ENCODE peak calls at places on chromosome 2, in six cellular contexts. I is DND-41, M is fibroblast of lung, E is endothelial cell of umbilical vein, Z is neural progenitor cell, R is K562. P is an unnamed sample.

GRCh38 chr2:102100371-102101096 is 42.0 kb upstream of the IL1R1 start:
- DNase-seq in I (no peak), M (peak), E (no peak), Z (no peak), R (no peak), P (no peak)

GRCh38 chr2:65639156-65639876 is 206.9 kb upstream of the SPRED2 start:
- DNase-seq in I (no peak), M (peak), E (no peak), Z (no peak), R (no peak), P (no peak)

GRCh38 chr2:27916293-27917015 is 25.9 kb downstream of the BABAM2 start:
- DNase-seq in I (no peak), M (no peak), E (no peak), Z (no peak), R (no peak), P (no peak)

GRCh38 chr2:160352492-160352891 is 141.1 kb downstream of the RBMS1 start:
- DNase-seq in I (no peak), M (peak), E (no peak), Z (no peak), R (no peak), P (no peak)

GRCh38 chr2:207768168-207768890 is 1.4 kb downstream of the FZD5 start:
- DNase-seq in I (no peak), M (peak), E (peak), Z (peak), R (no peak), P (peak)

GRCh38 chr2:46131-46470 is 204 bp downstream of the FAM110C start:
- DNase-seq in I (no peak), M (no peak), E (no peak), Z (peak), R (no peak), P (no peak)

GRCh38 chr2:241582806-241583205 is 24.3 kb downstream of the BOK start:
- DNase-seq in I (no peak), M (no peak), E (no peak), Z (no peak), R (no peak), P (peak)

GRCh38 chr2:234375481-234375880 is 121.4 kb downstream of the ARL4C start:
- DNase-seq in I (no peak), M (no peak), E (no peak), Z (no peak), R (no peak), P (peak)

GRCh38 chr2:71599038-71599437 is 145.7 kb downstream of the DYSF start:
- DNase-seq in I (no peak), M (no peak), E (no peak), Z (peak), R (no peak), P (no peak)

GRCh38 chr2:2569306-2569705 is 238.2 kb upstream of the MYT1L start:
- DNase-seq in I (no peak), M (no peak), E (no peak), Z (no peak), R (no peak), P (no peak)

GRCh38 chr2:161761160-161761559 is 136.9 kb downstream of the SLC4A10 start:
- DNase-seq in I (no peak), M (no peak), E (no peak), Z (no peak), R (no peak), P (no peak)

GRCh38 chr2:188622898-188623297 is 331.2 kb downstream of the GULP1 start:
- DNase-seq in I (no peak), M (peak), E (no peak), Z (no peak), R (no peak), P (no peak)

GRCh38 chr2:33340265-33340664 is 136.2 kb upstream of the RASGRP3 start:
- DNase-seq in I (no peak), M (no peak), E (peak), Z (no peak), R (no peak), P (peak)

GRCh38 chr2:219987830-219988229 is 360.4 kb downstream of the SLC4A3 start:
- DNase-seq in I (no peak), M (peak), E (no peak), Z (no peak), R (no peak), P (no peak)

GRCh38 chr2:240925191-240925575 is 19.0 kb downstream of the CROCC2 start:
- DNase-seq in I (no peak), M (no peak), E (no peak), Z (no peak), R (no peak), P (no peak)

GRCh38 chr2:15939854-15940660 is at the start of gene MYCN:
- DNase-seq in I (no peak), M (no peak), E (peak), Z (peak), R (no peak), P (no peak)

GRCh38 chr2:38077431-38077769 is 1.4 kb upstream of the CYP1B1 start:
- DNase-seq in I (no peak), M (no peak), E (no peak), Z (no peak), R (no peak), P (no peak)

GRCh38 chr2:37711308-37711731 is 39.9 kb upstream of the CDC42EP3 start:
- DNase-seq in I (peak), M (peak), E (no peak), Z (peak), R (no peak), P (peak)

GRCh38 chr2:236639461-236639860 is 69.8 kb downstream of the ACKR3 start:
- DNase-seq in I (no peak), M (no peak), E (no peak), Z (no peak), R (no peak), P (no peak)

GRCh38 chr2:170166735-170167134 is 11.2 kb upstream of the MYO3B start:
- DNase-seq in I (no peak), M (no peak), E (no peak), Z (no peak), R (no peak), P (no peak)

GRCh38 chr2:14422426-14422825 is 210.1 kb upstream of the LRATD1 start:
- DNase-seq in I (no peak), M (no peak), E (no peak), Z (no peak), R (no peak), P (no peak)

GRCh38 chr2:197209742-197210408 is 100.7 kb downstream of the ANKRD44 start:
- DNase-seq in I (no peak), M (peak), E (no peak), Z (no peak), R (peak), P (no peak)

GRCh38 chr2:193332938-193333337 is 1138.2 kb upstream of the TMEFF2 start:
- DNase-seq in I (no peak), M (peak), E (no peak), Z (no peak), R (no peak), P (no peak)

GRCh38 chr2:36562973-36563532 is 34.9 kb downstream of the FEZ2 start:
- DNase-seq in I (no peak), M (peak), E (peak), Z (no peak), R (no peak), P (no peak)

GRCh38 chr2:114218368-114218767 is 224.1 kb upstream of the DPP10 start:
- DNase-seq in I (no peak), M (no peak), E (no peak), Z (peak), R (no peak), P (no peak)

GRCh38 chr2:39584283-39584972 is 81.3 kb upstream of the TMEM178A start:
- DNase-seq in I (no peak), M (peak), E (no peak), Z (no peak), R (no peak), P (no peak)

GRCh38 chr2:63788070-63788469 is 53.6 kb upstream of the UGP2 start:
- DNase-seq in I (no peak), M (peak), E (peak), Z (no peak), R (no peak), P (no peak)

GRCh38 chr2:240688563-240688919 is 3.1 kb upstream of the AQP12A start:
- DNase-seq in I (no peak), M (no peak), E (no peak), Z (no peak), R (no peak), P (peak)

DNA sequence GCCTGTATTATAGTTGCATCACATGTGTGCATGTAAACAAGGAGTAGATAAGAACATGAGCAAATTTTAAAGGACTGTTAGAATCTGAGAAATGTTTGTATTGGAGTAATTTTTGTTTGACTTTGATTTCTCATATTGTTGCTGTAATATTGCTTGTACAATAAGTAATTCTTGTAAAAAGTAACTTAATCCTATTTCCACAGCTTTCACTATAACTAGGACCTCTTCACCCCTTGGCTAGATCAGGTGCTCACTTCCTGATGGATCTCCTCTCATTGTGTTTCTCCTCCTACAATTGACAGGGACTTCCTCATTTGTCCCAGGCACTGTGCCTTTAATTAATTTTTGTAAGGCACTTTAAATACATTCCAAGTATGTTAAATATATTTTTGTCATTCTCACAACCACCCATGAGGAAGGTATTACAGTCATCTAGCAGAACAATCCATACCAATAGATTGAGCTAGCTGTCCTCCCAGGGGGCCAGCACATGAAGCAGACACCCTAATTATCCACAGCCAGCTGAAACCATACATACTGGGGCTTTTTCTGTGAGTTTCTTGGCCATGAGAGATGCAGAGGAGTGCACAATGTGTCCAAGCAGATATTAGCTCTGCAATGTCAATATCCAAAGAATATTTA is 359.5 kb upstream of the ACVR2A start:
- DNase-seq in I (no peak), M (no peak), E (no peak), Z (no peak), R (no peak), P (no peak)
- H3K4me3 ChIP-seq in I (no peak), M (no peak), E (no peak), Z (no peak), R (no peak), P (no peak)

DNA sequence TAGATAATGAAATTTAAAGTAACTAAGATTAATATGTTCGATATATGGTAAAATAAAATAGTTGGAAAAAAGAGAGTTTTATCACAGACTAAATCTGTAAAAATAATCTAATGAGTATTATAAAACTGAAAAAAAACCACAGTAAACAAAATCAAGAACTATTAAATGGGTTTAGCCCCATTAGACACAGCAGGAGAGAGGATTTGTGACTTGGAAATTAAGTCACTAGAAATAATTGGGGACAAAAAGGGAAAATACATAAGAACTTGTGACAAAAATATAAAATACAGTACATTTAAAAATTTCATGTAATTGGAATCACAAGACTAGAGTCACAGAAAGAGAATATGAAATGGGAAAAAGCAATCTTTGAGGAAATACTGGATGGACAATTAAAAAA is 1114.6 kb upstream of the KLHL29 start:
- DNase-seq in I (no peak), M (no peak), E (no peak), Z (no peak), R (no peak), P (no peak)
- H3K9ac ChIP-seq in I (no peak), M (no peak), E (no peak), Z (no peak), R (no peak), P (no peak)

DNA sequence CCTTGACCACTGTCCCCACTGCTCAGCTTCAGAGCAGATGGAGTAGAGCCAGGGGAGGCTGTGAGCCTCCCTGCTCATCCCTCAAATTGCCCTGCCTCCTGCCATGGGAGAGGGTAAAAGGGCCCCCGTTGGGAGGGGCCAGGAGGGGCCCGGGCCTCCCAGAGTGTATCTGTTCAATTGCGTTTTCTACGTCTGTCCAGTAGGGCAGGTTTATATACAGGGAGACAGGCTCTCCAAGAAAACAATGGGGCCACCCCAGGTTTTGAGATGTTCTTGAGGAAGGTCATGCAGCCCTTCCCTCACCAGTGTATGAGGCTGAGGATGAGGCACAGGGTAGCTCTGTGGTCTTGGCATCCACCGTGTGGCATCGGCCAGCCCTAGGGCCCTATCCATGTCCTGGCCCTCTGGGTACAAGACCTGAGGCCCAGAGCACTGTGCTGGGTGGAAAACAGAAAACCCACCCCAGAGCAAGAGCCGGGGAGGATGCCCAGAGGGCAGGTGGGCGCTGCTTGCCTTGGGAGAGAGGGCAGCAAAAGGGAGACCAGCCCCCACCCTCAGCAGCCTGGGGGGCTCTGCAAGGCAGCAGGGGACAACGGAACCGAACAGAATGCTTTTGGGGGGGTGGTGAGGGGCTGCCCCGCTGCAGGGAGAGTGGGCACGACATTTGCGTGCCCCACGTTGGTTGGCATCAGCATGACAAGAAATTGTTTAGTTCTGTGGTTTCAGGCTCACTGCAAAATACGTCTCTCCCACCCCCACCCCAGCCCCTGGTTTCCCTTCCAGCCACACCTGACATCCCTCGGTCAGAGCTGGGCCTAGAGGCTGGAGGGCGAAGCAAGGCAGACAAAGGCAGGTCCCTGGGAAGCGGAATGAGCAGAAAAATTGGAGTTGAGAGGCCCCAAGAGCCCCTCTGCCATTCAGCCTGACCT is 141.5 kb downstream of the ACOXL start:
- DNase-seq in I (no peak), M (no peak), E (no peak), Z (no peak), R (no peak), P (no peak)
- TF ChIP-seq CTCF in I (no peak), M (no peak), E (no peak), Z (no peak), R (no peak), P (no peak)

DNA sequence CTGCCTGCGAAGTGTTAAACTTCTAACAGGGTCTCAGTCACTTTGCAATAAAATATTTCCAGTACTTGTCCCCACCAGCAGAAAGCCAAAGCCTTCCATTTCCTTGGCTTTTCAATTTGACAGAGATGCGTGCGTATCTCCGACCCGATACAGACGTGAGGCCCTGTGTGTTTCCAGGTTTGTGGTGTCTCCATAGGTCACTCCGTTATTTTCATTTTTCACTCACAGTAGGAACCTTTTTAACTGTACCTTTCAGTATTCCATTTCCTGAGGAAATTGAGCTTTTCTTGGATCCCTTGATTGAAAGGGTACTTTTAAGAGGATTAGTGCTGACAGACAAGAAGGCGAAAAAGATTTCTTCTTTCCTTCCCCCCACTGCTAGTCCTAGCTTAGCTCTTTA is 116.3 kb upstream of the TTN start:
- DNase-seq in I (no peak), M (no peak), E (no peak), Z (peak), R (no peak), P (no peak)
- H3K4me3 ChIP-seq in I (no peak), M (no peak), E (no peak), Z (no peak), R (no peak), P (no peak)

GRCh38 chr2:216695401-216695821 is at the start of gene IGFBP5:
- DNase-seq in I (no peak), M (peak), E (peak), Z (peak), R (no peak), P (peak)
- H3K9ac ChIP-seq in I (peak), M (peak), E (no peak), Z (peak), R (no peak), P (peak)

GRCh38 chr2:237665713-237666143 is 38.3 kb downstream of the LRRFIP1 start:
- DNase-seq in I (no peak), M (no peak), E (no peak), Z (peak), R (no peak), P (peak)
- TF ChIP-seq CTCF in I (no peak), M (peak), E (no peak), Z (no peak), R (no peak), P (no peak)

GRCh38 chr2:74715880-74716279 is 61.8 kb downstream of the SEMA4F start:
- DNase-seq in I (no peak), M (no peak), E (no peak), Z (no peak), R (no peak), P (no peak)
- H3K4me3 ChIP-seq in I (peak), M (peak), E (peak), Z (peak), R (no peak), P (peak)

DNA sequence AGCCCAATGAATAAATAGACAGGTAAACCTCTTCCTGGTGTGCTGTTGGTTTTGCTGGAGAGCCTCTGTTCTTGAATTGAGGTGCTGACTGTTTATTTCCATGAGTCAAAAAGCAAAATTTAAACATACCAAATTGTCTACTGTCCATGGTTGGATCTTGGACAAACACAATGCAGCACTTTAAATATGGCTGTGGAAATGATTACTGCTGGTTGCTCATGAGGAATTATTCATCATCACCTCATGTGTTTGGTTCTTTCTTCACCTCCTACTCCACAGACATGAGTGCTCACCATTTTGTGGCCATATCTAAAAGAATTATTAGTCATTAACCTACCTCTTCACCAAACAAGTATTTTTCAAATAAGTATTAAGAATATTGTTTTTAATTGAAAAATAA is 85.3 kb upstream of the GALNT5 start:
- DNase-seq in I (no peak), M (peak), E (no peak), Z (no peak), R (no peak), P (no peak)
- H3K9ac ChIP-seq in I (no peak), M (no peak), E (no peak), Z (no peak), R (no peak), P (no peak)

GRCh38 chr2:222451270-222451674 is 26.9 kb downstream of the SGPP2 start:
- DNase-seq in I (no peak), M (peak), E (no peak), Z (no peak), R (no peak), P (no peak)
- TF ChIP-seq CTCF in I (no peak), M (peak), E (no peak), Z (no peak), R (no peak), P (no peak)

P was measured in kidney.